ENCODE peak calls at places on chromosome 19, in four cellular contexts. One of them, this sample, is unnamed.

GRCh38 chr19:1538978-1539377 is 15.1 kb downstream of the PLK5 start:
- DNase-seq in H1: no peak
- DNase-seq in HepG2: no peak
- DNase-seq in HCT116: no peak
- DNase-seq in this sample: no peak

GRCh38 chr19:38695319-38695683 is 47.9 kb downstream of the ACTN4 start:
- DNase-seq in HepG2: no peak
- DNase-seq in H1: no peak
- DNase-seq in HCT116: no peak
- DNase-seq in this sample: no peak

GRCh38 chr19:16200038-16200775 is 2.5 kb downstream of the AP1M1 start:
- DNase-seq in H1: no peak
- DNase-seq in HCT116: no peak
- DNase-seq in HepG2: peak
- DNase-seq in this sample: no peak

GRCh38 chr19:5046339-5047039 is 77.6 kb downstream of the KDM4B start:
- DNase-seq in HCT116: no peak
- DNase-seq in HepG2: peak
- DNase-seq in H1: no peak
- DNase-seq in this sample: no peak

GRCh38 chr19:37655689-37656491 is 625 bp upstream of the ZFP30 start:
- DNase-seq in HCT116: peak
- DNase-seq in H1: peak
- DNase-seq in HepG2: peak
- DNase-seq in this sample: peak

GRCh38 chr19:47507924-47508553 is 6.8 kb downstream of the NAPA start:
- DNase-seq in HCT116: no peak
- DNase-seq in H1: no peak
- DNase-seq in HepG2: no peak
- DNase-seq in this sample: no peak

GRCh38 chr19:1079566-1080111 is 12.7 kb downstream of the ARHGAP45 start:
- DNase-seq in HepG2: no peak
- DNase-seq in HCT116: no peak
- DNase-seq in H1: no peak
- DNase-seq in this sample: no peak

GRCh38 chr19:31152906-31153305 is 196.3 kb downstream of the TSHZ3 start:
- DNase-seq in HCT116: no peak
- DNase-seq in HepG2: no peak
- DNase-seq in H1: no peak
- DNase-seq in this sample: no peak

GRCh38 chr19:52640916-52641315 is 2.8 kb upstream of the ZNF83 start:
- DNase-seq in HepG2: no peak
- DNase-seq in H1: peak
- DNase-seq in HCT116: no peak
- DNase-seq in this sample: peak

GRCh38 chr19:43781630-43782310 is 997 bp upstream of the KCNN4 start:
- DNase-seq in HepG2: no peak
- DNase-seq in H1: no peak
- DNase-seq in HCT116: no peak
- DNase-seq in this sample: no peak

GRCh38 chr19:43779147-43779819 is 1.5 kb downstream of the KCNN4 start:
- DNase-seq in HCT116: no peak
- DNase-seq in HepG2: no peak
- DNase-seq in H1: no peak
- DNase-seq in this sample: no peak

GRCh38 chr19:43779820-43780219 is 953 bp downstream of the KCNN4 start:
- DNase-seq in HepG2: no peak
- DNase-seq in H1: no peak
- DNase-seq in HCT116: no peak
- DNase-seq in this sample: no peak

GRCh38 chr19:43782311-43782660 is 1.5 kb upstream of the KCNN4 start:
- DNase-seq in H1: no peak
- DNase-seq in HCT116: no peak
- DNase-seq in HepG2: no peak
- DNase-seq in this sample: no peak

DNA sequence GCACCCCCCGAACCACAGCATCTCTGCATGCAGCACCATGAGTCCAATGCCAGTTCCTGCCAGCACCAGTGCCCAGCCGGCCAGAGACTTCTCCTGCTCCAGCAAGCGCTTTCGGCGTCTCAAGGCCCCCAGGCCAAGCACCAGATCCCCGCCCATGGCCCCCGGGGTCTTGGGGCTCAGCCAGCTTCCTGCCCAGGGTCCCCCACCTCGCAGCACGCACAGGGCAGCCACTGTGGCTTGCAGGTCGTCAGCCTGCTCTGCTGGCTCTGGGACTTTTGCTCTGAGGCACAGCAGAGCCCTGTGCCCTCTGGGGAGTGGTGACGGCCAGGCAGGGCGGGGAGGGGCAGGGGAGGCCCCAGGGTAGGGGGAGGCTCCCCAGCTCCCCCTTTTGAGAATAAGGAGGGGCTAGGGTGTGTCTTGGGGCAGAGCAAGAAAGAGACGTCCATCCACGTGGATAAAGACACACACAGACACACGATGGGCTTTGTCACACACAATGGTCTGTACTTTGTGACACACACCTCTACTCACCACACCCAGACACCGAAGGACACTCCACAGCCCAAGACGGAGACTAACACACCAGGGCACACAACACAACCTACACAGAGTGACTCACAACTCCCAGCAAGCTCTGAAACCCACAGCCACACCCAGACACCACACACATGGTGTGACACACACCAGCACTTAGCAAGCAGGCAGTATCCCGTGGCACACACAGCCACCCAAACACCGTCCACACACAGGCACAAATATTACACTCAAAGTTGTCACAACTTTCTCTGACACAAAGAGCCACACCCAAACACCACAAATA is at the start of gene KCNN4:
- DNase-seq in HepG2: no peak
- DNase-seq in HCT116: peak
- DNase-seq in H1: no peak
- DNase-seq in this sample: peak
- TF ChIP-seq FOSL1 in HepG2: no peak
- TF ChIP-seq FOSL1 in HCT116: no peak
- TF ChIP-seq FOSL1 in H1: no peak
- TF ChIP-seq FOSL1 in this sample: no peak

GRCh38 chr19:18507727-18508440 is 14.0 kb downstream of the ELL start:
- DNase-seq in HCT116: no peak
- DNase-seq in HepG2: peak
- DNase-seq in H1: no peak
- DNase-seq in this sample: no peak
- TF ChIP-seq FOSL1 in HCT116: no peak
- TF ChIP-seq FOSL1 in HepG2: no peak
- TF ChIP-seq FOSL1 in H1: no peak
- TF ChIP-seq FOSL1 in this sample: no peak

DNA sequence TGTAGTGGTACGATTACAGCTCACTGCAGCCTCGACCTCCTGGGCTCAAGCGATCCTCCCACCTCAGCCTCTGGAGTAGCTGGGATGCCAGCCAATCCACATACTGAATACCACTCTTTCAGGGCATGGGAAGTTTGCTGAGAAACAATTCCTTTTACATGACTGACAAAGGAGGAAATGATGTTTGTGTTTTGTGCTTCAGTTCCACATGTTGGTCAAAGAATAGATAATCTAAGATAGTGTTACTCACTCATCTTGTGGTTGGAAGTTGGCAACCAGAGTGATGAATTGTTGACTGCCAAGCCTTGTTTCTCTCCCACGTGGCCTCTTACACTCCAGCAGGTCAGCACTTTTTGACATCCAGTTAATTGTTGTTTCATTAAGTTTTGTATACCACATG is 7.6 kb downstream of the MBD3L2B start:
- DNase-seq in H1: no peak
- DNase-seq in HepG2: no peak
- DNase-seq in HCT116: no peak
- DNase-seq in this sample: no peak
- TF ChIP-seq FOSL1 in H1: no peak
- TF ChIP-seq FOSL1 in HepG2: no peak
- TF ChIP-seq FOSL1 in HCT116: no peak
- TF ChIP-seq FOSL1 in this sample: peak

DNA sequence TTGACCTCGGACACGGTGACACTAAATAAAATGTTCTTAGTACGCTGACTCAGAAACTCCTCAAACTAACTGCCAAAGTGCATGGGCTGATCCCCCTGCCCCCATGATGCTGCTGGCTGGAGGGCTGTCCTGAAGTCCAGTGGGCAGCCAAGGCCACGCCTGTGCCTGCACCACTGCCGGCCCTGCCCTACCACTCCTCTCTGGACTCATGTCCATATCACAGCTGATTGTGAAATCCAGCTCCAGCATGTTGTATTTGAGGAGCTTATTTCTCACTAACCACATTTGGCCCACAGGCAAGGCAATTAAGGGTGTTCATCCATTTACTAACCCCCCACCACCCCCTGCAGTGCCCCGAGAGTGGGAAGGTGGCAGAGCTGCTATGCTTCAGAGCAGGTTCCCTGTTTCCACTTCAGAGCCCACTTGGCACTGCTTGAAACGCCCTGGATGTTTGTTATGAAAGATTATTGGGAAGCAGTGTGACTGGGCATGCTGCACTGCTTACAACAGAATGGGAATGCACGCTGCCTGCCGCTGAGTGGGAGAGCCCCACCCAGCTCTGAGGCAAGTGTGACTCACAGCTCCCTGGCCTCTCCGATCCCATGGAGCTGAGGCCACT is 114.0 kb downstream of the UQCRFS1 start:
- DNase-seq in HCT116: no peak
- DNase-seq in HepG2: no peak
- DNase-seq in H1: no peak
- DNase-seq in this sample: peak
- TF ChIP-seq FOSL1 in HCT116: no peak
- TF ChIP-seq FOSL1 in HepG2: no peak
- TF ChIP-seq FOSL1 in H1: no peak
- TF ChIP-seq FOSL1 in this sample: peak

GRCh38 chr19:43489310-43489709 is 15.2 kb downstream of the PHLDB3 start:
- DNase-seq in HepG2: no peak
- DNase-seq in HCT116: no peak
- DNase-seq in H1: no peak
- DNase-seq in this sample: no peak
- TF ChIP-seq FOSL1 in HepG2: no peak
- TF ChIP-seq FOSL1 in HCT116: no peak
- TF ChIP-seq FOSL1 in H1: no peak
- TF ChIP-seq FOSL1 in this sample: no peak

DNA sequence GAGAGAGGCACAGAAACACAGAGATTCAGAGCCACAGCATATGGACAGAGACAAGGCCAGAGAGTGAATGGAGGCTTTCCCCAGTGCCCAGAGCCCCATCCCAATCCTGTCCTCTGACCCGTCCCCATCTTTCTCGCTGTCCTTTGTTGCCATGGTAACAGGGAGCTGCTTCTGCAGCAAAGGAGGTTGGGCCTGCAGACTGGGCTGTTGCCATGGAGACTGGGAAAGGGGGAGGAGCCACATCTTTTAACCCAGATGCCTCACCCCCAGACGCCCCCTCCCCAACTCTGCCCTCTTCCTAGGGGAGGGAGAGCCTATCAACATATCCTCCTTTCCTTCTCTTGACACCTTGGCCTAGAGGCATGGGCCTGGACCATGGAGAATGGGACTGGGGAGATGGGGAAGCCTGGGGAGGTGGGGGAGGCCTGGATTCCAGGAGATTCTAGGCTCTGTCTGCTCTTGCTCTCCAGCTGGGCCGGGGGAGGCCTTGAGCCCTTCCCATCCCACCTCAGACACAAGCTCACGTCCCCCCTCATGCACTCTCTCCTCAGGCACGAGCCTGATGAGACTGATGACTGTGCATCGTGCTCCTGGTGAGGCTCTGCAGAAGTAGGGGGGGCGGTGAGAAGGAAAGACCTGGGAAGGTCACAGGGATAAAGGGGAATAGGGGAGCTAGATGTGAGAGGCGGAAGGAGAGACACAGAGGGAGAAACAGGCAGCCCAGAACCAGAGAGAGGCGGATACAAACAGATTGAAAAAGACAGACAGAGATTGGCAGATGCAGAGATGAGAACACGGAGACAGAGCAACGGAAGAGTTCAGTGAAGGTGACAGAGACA is 2.1 kb upstream of the ATP1A3 start:
- DNase-seq in HepG2: no peak
- DNase-seq in HCT116: no peak
- DNase-seq in H1: peak
- DNase-seq in this sample: peak
- TF ChIP-seq FOSL1 in HepG2: no peak
- TF ChIP-seq FOSL1 in HCT116: no peak
- TF ChIP-seq FOSL1 in H1: no peak
- TF ChIP-seq FOSL1 in this sample: no peak

DNA sequence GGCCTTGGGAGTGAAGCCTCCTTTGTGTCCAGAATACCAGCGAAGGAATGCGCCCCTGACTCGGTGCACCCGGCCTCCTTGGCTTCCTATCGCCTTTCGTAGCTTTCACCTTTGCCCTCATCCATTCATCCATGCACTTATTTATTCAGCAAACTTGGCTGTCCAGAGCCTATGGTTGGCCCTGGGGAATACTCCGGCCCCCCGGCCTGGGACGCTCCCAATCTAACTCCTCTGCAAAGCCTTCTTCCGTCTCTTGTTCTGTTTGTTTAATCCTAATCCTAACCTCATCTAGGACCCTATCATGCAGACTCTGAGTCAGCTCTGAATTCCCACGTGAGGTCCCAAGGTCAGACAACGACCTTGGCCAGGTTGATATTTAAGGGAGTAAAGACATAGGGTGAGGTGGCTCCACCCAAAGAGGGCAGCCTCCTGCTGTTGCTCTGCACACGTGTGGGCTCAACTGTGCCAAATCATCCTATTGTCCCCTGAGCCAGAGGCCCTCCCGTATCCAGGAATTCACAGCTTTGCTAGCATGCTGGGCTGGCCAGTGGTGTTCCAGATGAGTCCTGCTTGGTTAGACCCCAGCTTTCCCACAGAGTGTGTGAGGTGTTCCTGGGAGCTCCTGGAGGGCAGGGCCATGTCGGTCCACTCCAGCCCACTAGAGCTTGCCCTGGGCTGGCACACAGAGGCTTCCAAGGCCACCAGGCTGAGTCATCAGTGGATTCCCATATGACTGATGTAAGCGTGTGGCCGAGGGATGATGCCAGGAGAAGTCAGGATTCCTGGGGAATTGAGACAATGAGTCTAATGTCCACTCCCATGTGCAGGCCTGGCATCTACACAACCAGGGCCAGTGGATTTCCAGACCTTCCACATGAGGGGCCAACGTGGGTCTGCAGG is 6.5 kb upstream of the CCNE1 start:
- DNase-seq in HCT116: no peak
- DNase-seq in HepG2: peak
- DNase-seq in H1: no peak
- DNase-seq in this sample: no peak
- TF ChIP-seq FOSL1 in HCT116: peak
- TF ChIP-seq FOSL1 in HepG2: peak
- TF ChIP-seq FOSL1 in H1: no peak
- TF ChIP-seq FOSL1 in this sample: no peak

GRCh38 chr19:13788991-13789390 is 6.3 kb upstream of the ZSWIM4 start:
- DNase-seq in H1: no peak
- DNase-seq in HCT116: no peak
- DNase-seq in HepG2: no peak
- DNase-seq in this sample: no peak
- TF ChIP-seq FOSL1 in H1: no peak
- TF ChIP-seq FOSL1 in HCT116: no peak
- TF ChIP-seq FOSL1 in HepG2: no peak
- TF ChIP-seq FOSL1 in this sample: no peak